ENCODE peak calls at places on chromosomes 4 and X, in nine cellular contexts. Q, P, M, X, O, R, L, U and W are unnamed samples.

GRCh38 chrX:39888730-39889129 is 209.0 kb downstream of the BCOR start:
- DNase-seq in O (no peak), Q (no peak), X (no peak), U (no peak), L (no peak), P (no peak), R (no peak), M (no peak), W (no peak)

GRCh38 chr4:13059015-13059414 is 425.1 kb downstream of the RAB28 start:
- DNase-seq in X (no peak), P (no peak), M (no peak), Q (no peak), L (no peak), R (no peak), O (no peak), U (no peak), W (no peak)

GRCh38 chr4:123505457-123506310 is 109.1 kb downstream of the SPRY1 start:
- DNase-seq in L (peak), X (peak), Q (peak), O (peak), U (no peak), R (peak), P (no peak), M (peak), W (peak)

GRCh38 chr4:96652158-96652557 is 812.3 kb downstream of the PDHA2 start:
- DNase-seq in L (no peak), Q (no peak), X (no peak), M (no peak), P (no peak), O (no peak), R (no peak), U (no peak), W (no peak)

GRCh38 chr4:40594261-40595178 is 35.1 kb downstream of the RBM47 start:
- DNase-seq in R (no peak), O (no peak), X (no peak), L (no peak), Q (peak), P (no peak), M (no peak), U (no peak), W (no peak)

GRCh38 chr4:30619679-30620078 is 100.5 kb upstream of the PCDH7 start:
- DNase-seq in O (no peak), Q (no peak), L (no peak), X (no peak), P (no peak), U (no peak), M (no peak), R (no peak), W (no peak)

GRCh38 chr4:101855239-101855638 is 64.7 kb downstream of the BANK1 start:
- DNase-seq in R (no peak), Q (no peak), X (no peak), M (no peak), O (no peak), U (no peak), L (no peak), P (no peak), W (no peak)

GRCh38 chr4:138348055-138348454 is 105.9 kb upstream of the SLC7A11 start:
- DNase-seq in X (no peak), U (no peak), P (peak), L (no peak), R (no peak), Q (peak), O (peak), M (no peak), W (no peak)

GRCh38 chrX:19883878-19884277 is 3.5 kb downstream of the SH3KBP1 start:
- DNase-seq in M (peak), X (no peak), U (no peak), O (no peak), P (peak), L (no peak), Q (no peak), R (no peak), W (no peak)

GRCh38 chr4:174136013-174136412 is 147.5 kb downstream of the FBXO8 start:
- DNase-seq in R (no peak), Q (no peak), U (no peak), O (no peak), P (no peak), X (peak), M (no peak), L (no peak), W (no peak)

GRCh38 chr4:24057915-24058559 is 168.2 kb upstream of the PPARGC1A start:
- DNase-seq in M (no peak), O (no peak), L (peak), R (no peak), X (no peak), U (no peak), P (no peak), Q (no peak), W (no peak)

GRCh38 chrX:40380649-40381488 is 199.9 kb upstream of the ATP6AP2 start:
- DNase-seq in Q (no peak), M (no peak), R (no peak), U (no peak), O (no peak), L (no peak), P (no peak), X (no peak), W (no peak)

GRCh38 chr4:24915121-24915922 is 2.5 kb upstream of the CCDC149 start:
- DNase-seq in P (no peak), L (no peak), Q (no peak), U (peak), R (no peak), O (peak), X (no peak), M (no peak), W (peak)

GRCh38 chr4:56783986-56784385 is 37.5 kb downstream of the SPINK2 start:
- DNase-seq in L (no peak), P (no peak), Q (no peak), O (no peak), X (no peak), U (no peak), R (no peak), M (no peak), W (no peak)

GRCh38 chr4:121277194-121278105 is 103.4 kb downstream of the QRFPR start:
- DNase-seq in Q (no peak), L (no peak), R (no peak), X (no peak), O (peak), P (peak), U (no peak), M (peak), W (no peak)

GRCh38 chr4:76084542-76084941 is 10.0 kb downstream of the ART3 start:
- DNase-seq in X (no peak), Q (no peak), M (no peak), L (no peak), P (no peak), O (no peak), R (no peak), U (no peak), W (no peak)

GRCh38 chr4:139728840-139729239 is 63.2 kb downstream of the MGST2 start:
- DNase-seq in M (peak), P (no peak), Q (no peak), X (no peak), U (no peak), L (no peak), O (peak), R (no peak), W (peak)

GRCh38 chr4:185839204-185839712 is 27.3 kb upstream of the SORBS2 start:
- DNase-seq in L (no peak), M (peak), O (no peak), Q (peak), U (peak), P (peak), R (peak), X (peak), W (peak)

GRCh38 chr4:166527500-166527899 is 654.5 kb downstream of the TLL1 start:
- DNase-seq in Q (no peak), L (no peak), P (no peak), O (no peak), X (no peak), M (no peak), U (no peak), R (no peak), W (no peak)

GRCh38 chrX:11540532-11541377 is 125.0 kb downstream of the ARHGAP6 start:
- DNase-seq in U (no peak), L (no peak), Q (no peak), X (no peak), P (no peak), M (no peak), O (no peak), R (no peak), W (no peak)

GRCh38 chrX:40258909-40259308 is 161.2 kb upstream of the BCOR start:
- DNase-seq in X (no peak), O (no peak), Q (no peak), R (no peak), M (no peak), U (no peak), L (no peak), P (no peak), W (no peak)

GRCh38 chr4:84852081-84852480 is 114.4 kb downstream of the WDFY3 start:
- DNase-seq in L (no peak), R (no peak), X (no peak), Q (peak), P (peak), U (no peak), M (no peak), O (no peak), W (no peak)

GRCh38 chr4:187268940-187269339 is 545.3 kb upstream of the FAT1 start:
- DNase-seq in M (no peak), Q (peak), L (no peak), P (no peak), U (no peak), O (peak), R (no peak), X (no peak), W (no peak)

GRCh38 chr4:25343671-25344070 is 31.1 kb downstream of the ZCCHC4 start:
- DNase-seq in M (no peak), Q (peak), O (no peak), U (no peak), R (no peak), L (no peak), P (no peak), X (no peak), W (no peak)

GRCh38 chr4:159235779-159236368 is 133.0 kb downstream of the RAPGEF2 start:
- DNase-seq in P (no peak), L (no peak), U (no peak), M (no peak), X (no peak), Q (peak), R (no peak), O (peak), W (no peak)

GRCh38 chr4:7041851-7042696 is 1.1 kb upstream of the TADA2B start:
- DNase-seq in X (peak), R (peak), O (no peak), Q (peak), M (peak), L (peak), U (no peak), P (no peak), W (peak)

GRCh38 chr4:8376361-8377102 is 64.0 kb downstream of the ACOX3 start:
- DNase-seq in R (no peak), X (no peak), P (no peak), Q (no peak), U (no peak), M (no peak), L (no peak), O (no peak), W (no peak)

GRCh38 chrX:153634236-153634635 is 12.8 kb upstream of the DUSP9 start:
- DNase-seq in P (no peak), U (no peak), R (no peak), O (no peak), L (no peak), Q (no peak), M (no peak), X (peak), W (no peak)

GRCh38 chrX:77561372-77561771 is 114.2 kb downstream of the FGF16 start:
- DNase-seq in U (no peak), P (no peak), Q (no peak), X (no peak), O (no peak), M (no peak), L (no peak), R (no peak), W (no peak)

GRCh38 chrX:155144926-155145325 is 71.3 kb upstream of the VBP1 start:
- DNase-seq in X (no peak), M (no peak), R (no peak), L (no peak), P (no peak), U (no peak), O (no peak), Q (no peak), W (no peak)

DNA sequence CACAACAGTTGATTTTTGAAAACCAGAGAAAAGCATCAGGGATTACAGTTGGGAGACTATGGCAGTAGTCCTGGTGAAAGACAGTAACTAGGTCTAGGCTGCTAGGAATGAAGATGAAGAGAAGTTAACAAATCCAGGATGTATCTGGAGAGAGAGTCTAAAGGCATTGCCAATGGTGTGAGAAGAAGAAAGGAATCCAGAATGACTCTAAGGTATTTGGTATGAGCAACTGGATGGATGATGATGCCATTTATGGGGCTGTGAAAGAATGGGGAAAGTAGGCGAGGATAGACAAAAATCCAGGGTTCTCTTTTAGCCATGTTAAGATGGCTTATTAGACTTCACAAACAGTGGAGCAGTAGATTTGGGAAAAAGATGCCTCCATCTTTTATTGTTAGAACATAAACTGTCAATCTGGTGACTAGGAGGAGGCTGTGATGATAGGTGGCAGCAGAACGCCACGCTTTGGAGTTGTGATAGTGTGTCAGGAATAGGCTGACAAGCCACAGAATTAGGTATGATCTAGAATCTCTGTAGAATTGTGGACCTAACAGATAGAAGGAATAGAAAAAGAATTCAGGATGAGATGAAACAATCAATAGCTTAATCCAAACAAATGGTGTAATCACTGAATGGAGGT is 27.3 kb upstream of the JADE1 start:
- DNase-seq in M (peak), P (peak), Q (peak), L (peak), R (no peak), U (no peak), O (peak), X (peak), W (no peak)
- TF ChIP-seq CTCF in M (no peak), P (peak), Q (no peak), L (peak), R (no peak), U (no peak), O (peak), X (no peak), W (no peak)

GRCh38 chrX:275967-276587 is 5.1 kb upstream of the PLCXD1 start:
- DNase-seq in M (peak), X (no peak), P (peak), L (peak), U (peak), Q (peak), R (no peak), O (peak), W (peak)
- TF ChIP-seq POLR2A in M (peak), X (no peak), P (peak), L (peak), U (no peak), Q (peak), R (no peak), O (no peak), W (peak)

GRCh38 chr4:1772869-1773538 is 20.1 kb upstream of the FGFR3 start:
- DNase-seq in L (no peak), Q (no peak), U (no peak), R (no peak), M (no peak), X (no peak), O (no peak), P (no peak), W (peak)
- H3K4me3 ChIP-seq in L (no peak), Q (no peak), U (no peak), R (no peak), M (no peak), X (no peak), O (no peak), P (no peak), W (no peak)

GRCh38 chrX:82765806-82766205 is 742.3 kb upstream of the POU3F4 start:
- DNase-seq in R (no peak), U (no peak), X (no peak), O (no peak), L (no peak), M (no peak), P (no peak), Q (no peak), W (no peak)

DNA sequence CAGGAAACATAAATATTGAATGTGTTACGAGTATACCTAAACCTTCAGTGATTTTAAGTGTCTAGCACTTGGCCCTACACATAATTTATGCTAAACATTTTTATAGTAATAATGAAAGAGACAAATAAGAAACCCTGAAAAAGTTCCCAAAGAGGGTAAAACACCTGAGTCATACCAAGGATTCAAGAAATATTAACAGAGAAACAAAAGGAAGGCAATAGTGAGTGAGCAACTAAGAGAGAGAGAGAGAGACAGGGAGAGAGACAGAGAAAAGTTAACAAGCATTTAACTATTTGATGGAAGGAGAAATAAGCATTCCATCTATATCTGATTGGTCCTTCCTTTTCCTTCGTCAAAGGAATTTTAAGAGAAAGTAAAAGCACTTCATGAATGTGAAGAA is 743.6 kb upstream of the POU3F4 start:
- DNase-seq in R (no peak), X (no peak), U (no peak), L (no peak), P (no peak), O (no peak), M (no peak), Q (no peak), W (no peak)
- TF ChIP-seq CTCF in R (no peak), X (no peak), U (no peak), L (no peak), P (no peak), O (no peak), M (no peak), Q (no peak), W (no peak)

GRCh38 chrX:71068052-71068918 is at the start of gene SNX12:
- DNase-seq in M (peak), L (peak), P (peak), U (peak), Q (peak), X (peak), R (peak), O (peak), W (peak)
- TF ChIP-seq POLR2A in M (peak), L (peak), P (peak), U (no peak), Q (peak), X (peak), R (peak), O (peak), W (peak)

GRCh38 chr4:179151770-179152169 is 1709.5 kb upstream of the AGA start:
- DNase-seq in M (no peak), U (no peak), O (no peak), R (no peak), X (no peak), P (no peak), Q (no peak), L (no peak), W (no peak)
- H3K4me3 ChIP-seq in M (no peak), U (no peak), O (no peak), R (no peak), X (no peak), P (no peak), Q (no peak), L (no peak), W (no peak)

DNA sequence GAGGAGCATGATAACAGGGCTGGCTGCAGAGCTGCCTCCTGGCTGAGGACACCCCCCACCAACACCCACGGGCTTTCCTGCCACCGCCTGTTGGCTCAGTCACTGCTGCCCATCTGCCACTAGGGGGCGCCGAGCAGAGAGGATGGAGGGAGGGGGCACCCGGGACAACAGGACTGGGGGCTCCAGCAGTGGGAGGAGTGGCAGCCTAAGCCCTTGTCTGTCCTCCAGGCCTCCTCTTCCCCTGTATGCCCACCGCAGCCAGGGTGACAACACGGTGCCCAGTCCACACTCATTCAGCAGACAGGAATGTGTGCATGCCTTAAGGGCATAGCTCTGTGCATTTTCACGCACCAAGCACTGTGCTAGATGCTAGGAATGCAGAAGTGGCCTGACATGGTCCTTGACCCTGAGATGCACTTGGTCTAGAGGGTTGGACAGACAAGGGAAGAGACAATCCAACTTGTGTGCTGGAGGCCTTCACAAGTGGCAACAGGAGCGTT is 149.9 kb downstream of the AMMECR1 start:
- DNase-seq in M (peak), X (no peak), L (peak), U (no peak), Q (no peak), P (no peak), O (no peak), R (no peak), W (no peak)
- TF ChIP-seq CTCF in M (peak), X (peak), L (peak), U (no peak), Q (peak), P (peak), O (peak), R (no peak), W (peak)

DNA sequence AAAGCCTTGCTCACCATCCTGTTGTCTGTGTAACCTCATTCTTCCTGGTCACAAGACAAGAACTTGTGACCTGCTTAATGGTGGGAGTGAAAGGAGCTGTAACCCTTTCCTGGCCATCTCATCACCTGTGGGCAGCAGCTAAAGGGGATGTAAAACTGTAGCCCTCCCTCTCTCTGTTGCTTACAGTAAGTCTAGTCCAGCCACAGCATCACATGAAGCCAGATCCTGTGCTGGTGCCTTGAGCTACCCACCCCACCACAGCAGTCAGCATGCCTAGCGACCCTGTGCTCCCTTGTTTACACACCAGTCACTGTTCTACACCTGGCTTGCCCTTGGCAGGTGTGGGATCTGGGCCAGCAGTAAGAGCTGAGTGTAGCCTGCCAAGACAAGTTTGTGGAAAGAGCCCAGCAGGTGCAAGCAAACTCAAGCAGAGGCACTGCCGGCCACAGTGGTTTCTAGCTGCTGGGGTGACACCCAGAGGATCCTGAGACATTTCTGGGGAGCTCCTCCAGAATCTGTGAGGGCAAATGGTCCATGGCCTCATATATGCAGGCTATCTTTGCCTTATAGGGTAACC is 41.0 kb downstream of the UGT2B28 start:
- DNase-seq in P (no peak), U (peak), O (no peak), L (peak), Q (no peak), M (no peak), R (no peak), X (no peak), W (peak)
- TF ChIP-seq POLR2A in P (no peak), U (no peak), O (no peak), L (no peak), Q (no peak), M (no peak), R (no peak), X (no peak), W (no peak)

DNA sequence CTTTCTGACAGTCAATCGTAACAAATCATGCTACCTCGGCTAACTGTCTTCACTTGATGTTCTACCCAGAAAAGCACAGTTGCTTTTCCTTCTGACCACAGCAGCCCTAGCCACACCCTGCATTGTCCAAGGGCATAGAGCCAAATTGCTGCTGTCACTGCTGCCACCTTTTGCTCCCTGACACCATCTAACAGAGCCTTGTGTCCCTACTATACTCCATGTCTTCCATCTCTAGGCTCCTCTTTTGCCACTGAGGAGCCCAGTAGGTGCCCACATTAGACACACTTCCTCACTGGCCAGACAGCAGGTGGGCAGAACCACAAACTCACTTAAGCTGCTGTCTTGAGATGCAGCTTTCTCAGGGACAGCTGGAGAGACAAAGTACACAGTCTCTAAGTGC is 91.4 kb downstream of the ANXA3 start:
- DNase-seq in M (peak), R (no peak), X (no peak), Q (no peak), O (no peak), L (no peak), U (no peak), P (no peak), W (no peak)
- H3K4me3 ChIP-seq in M (no peak), R (no peak), X (no peak), Q (no peak), O (no peak), L (no peak), U (no peak), P (no peak), W (no peak)